ENCODE peak calls at places on chromosomes 11 and 22, in eight cellular contexts. One of them, this sample, is unnamed.

GRCh38 chr11:45736424-45736823 is 68.5 kb upstream of the SLC35C1 start:
- DNase-seq in NCI-H1417: no peak
- DNase-seq in left cardiac atrium: no peak
- DNase-seq in posterior cingulate gyrus: no peak
- DNase-seq in RPMI7951: no peak
- DNase-seq in globus pallidus: no peak
- DNase-seq in stimulated activated CD8-positive, alpha-beta memory T cell treated with anti-CD3 and anti-CD28 coated beads, Interleukin-2, amount 100 ng/mL, for 1 hour: no peak
- DNase-seq in stimulated activated CD4-positive, alpha-beta T cell treated with anti-CD3 and anti-CD28 coated beads, Interleukin-1b, Interleukin-23, amount 100 ng/mL, for 4 hours: no peak
- DNase-seq in this sample: no peak

GRCh38 chr11:57901278-57901677 is 122.4 kb upstream of the OR9Q1 start:
- DNase-seq in left cardiac atrium: no peak
- DNase-seq in posterior cingulate gyrus: no peak
- DNase-seq in RPMI7951: no peak
- DNase-seq in stimulated activated CD4-positive, alpha-beta T cell treated with anti-CD3 and anti-CD28 coated beads, Interleukin-1b, Interleukin-23, amount 100 ng/mL, for 4 hours: no peak
- DNase-seq in globus pallidus: no peak
- DNase-seq in stimulated activated CD8-positive, alpha-beta memory T cell treated with anti-CD3 and anti-CD28 coated beads, Interleukin-2, amount 100 ng/mL, for 1 hour: no peak
- DNase-seq in NCI-H1417: no peak
- DNase-seq in this sample: no peak

GRCh38 chr11:21514298-21514697 is 678.6 kb upstream of the ANO5 start:
- DNase-seq in RPMI7951: no peak
- DNase-seq in NCI-H1417: peak
- DNase-seq in stimulated activated CD4-positive, alpha-beta T cell treated with anti-CD3 and anti-CD28 coated beads, Interleukin-1b, Interleukin-23, amount 100 ng/mL, for 4 hours: no peak
- DNase-seq in globus pallidus: no peak
- DNase-seq in stimulated activated CD8-positive, alpha-beta memory T cell treated with anti-CD3 and anti-CD28 coated beads, Interleukin-2, amount 100 ng/mL, for 1 hour: no peak
- DNase-seq in posterior cingulate gyrus: no peak
- DNase-seq in left cardiac atrium: no peak
- DNase-seq in this sample: peak

GRCh38 chr22:43197271-43197941 is 10.5 kb upstream of the TTLL12 start:
- DNase-seq in stimulated activated CD8-positive, alpha-beta memory T cell treated with anti-CD3 and anti-CD28 coated beads, Interleukin-2, amount 100 ng/mL, for 1 hour: no peak
- DNase-seq in NCI-H1417: no peak
- DNase-seq in stimulated activated CD4-positive, alpha-beta T cell treated with anti-CD3 and anti-CD28 coated beads, Interleukin-1b, Interleukin-23, amount 100 ng/mL, for 4 hours: no peak
- DNase-seq in RPMI7951: peak
- DNase-seq in posterior cingulate gyrus: no peak
- DNase-seq in globus pallidus: no peak
- DNase-seq in left cardiac atrium: no peak
- DNase-seq in this sample: no peak

GRCh38 chr11:131473510-131473909 is 103.1 kb downstream of the NTM start:
- DNase-seq in NCI-H1417: no peak
- DNase-seq in globus pallidus: no peak
- DNase-seq in posterior cingulate gyrus: no peak
- DNase-seq in left cardiac atrium: no peak
- DNase-seq in RPMI7951: no peak
- DNase-seq in stimulated activated CD4-positive, alpha-beta T cell treated with anti-CD3 and anti-CD28 coated beads, Interleukin-1b, Interleukin-23, amount 100 ng/mL, for 4 hours: no peak
- DNase-seq in stimulated activated CD8-positive, alpha-beta memory T cell treated with anti-CD3 and anti-CD28 coated beads, Interleukin-2, amount 100 ng/mL, for 1 hour: no peak
- DNase-seq in this sample: no peak

GRCh38 chr11:59141191-59141590 is 1.5 kb upstream of the FAM111A start:
- DNase-seq in left cardiac atrium: no peak
- DNase-seq in stimulated activated CD8-positive, alpha-beta memory T cell treated with anti-CD3 and anti-CD28 coated beads, Interleukin-2, amount 100 ng/mL, for 1 hour: no peak
- DNase-seq in posterior cingulate gyrus: no peak
- DNase-seq in RPMI7951: no peak
- DNase-seq in stimulated activated CD4-positive, alpha-beta T cell treated with anti-CD3 and anti-CD28 coated beads, Interleukin-1b, Interleukin-23, amount 100 ng/mL, for 4 hours: no peak
- DNase-seq in globus pallidus: no peak
- DNase-seq in NCI-H1417: no peak
- DNase-seq in this sample: no peak

GRCh38 chr11:128318856-128319474 is 268.4 kb downstream of the ETS1 start:
- DNase-seq in RPMI7951: no peak
- DNase-seq in posterior cingulate gyrus: no peak
- DNase-seq in stimulated activated CD4-positive, alpha-beta T cell treated with anti-CD3 and anti-CD28 coated beads, Interleukin-1b, Interleukin-23, amount 100 ng/mL, for 4 hours: no peak
- DNase-seq in NCI-H1417: no peak
- DNase-seq in left cardiac atrium: no peak
- DNase-seq in stimulated activated CD8-positive, alpha-beta memory T cell treated with anti-CD3 and anti-CD28 coated beads, Interleukin-2, amount 100 ng/mL, for 1 hour: peak
- DNase-seq in globus pallidus: no peak
- DNase-seq in this sample: no peak

GRCh38 chr22:50531546-50532352 is 1.9 kb upstream of the TYMP start:
- DNase-seq in stimulated activated CD4-positive, alpha-beta T cell treated with anti-CD3 and anti-CD28 coated beads, Interleukin-1b, Interleukin-23, amount 100 ng/mL, for 4 hours: peak
- DNase-seq in RPMI7951: peak
- DNase-seq in globus pallidus: no peak
- DNase-seq in left cardiac atrium: peak
- DNase-seq in NCI-H1417: peak
- DNase-seq in posterior cingulate gyrus: no peak
- DNase-seq in stimulated activated CD8-positive, alpha-beta memory T cell treated with anti-CD3 and anti-CD28 coated beads, Interleukin-2, amount 100 ng/mL, for 1 hour: no peak
- DNase-seq in this sample: no peak

GRCh38 chr11:56819916-56820315 is 71.4 kb upstream of the OR9G4 start:
- DNase-seq in left cardiac atrium: no peak
- DNase-seq in NCI-H1417: no peak
- DNase-seq in stimulated activated CD4-positive, alpha-beta T cell treated with anti-CD3 and anti-CD28 coated beads, Interleukin-1b, Interleukin-23, amount 100 ng/mL, for 4 hours: no peak
- DNase-seq in stimulated activated CD8-positive, alpha-beta memory T cell treated with anti-CD3 and anti-CD28 coated beads, Interleukin-2, amount 100 ng/mL, for 1 hour: no peak
- DNase-seq in posterior cingulate gyrus: no peak
- DNase-seq in RPMI7951: no peak
- DNase-seq in globus pallidus: no peak
- DNase-seq in this sample: no peak

GRCh38 chr11:26149585-26149984 is 182.3 kb upstream of the ANO3 start:
- DNase-seq in stimulated activated CD8-positive, alpha-beta memory T cell treated with anti-CD3 and anti-CD28 coated beads, Interleukin-2, amount 100 ng/mL, for 1 hour: no peak
- DNase-seq in RPMI7951: no peak
- DNase-seq in globus pallidus: no peak
- DNase-seq in stimulated activated CD4-positive, alpha-beta T cell treated with anti-CD3 and anti-CD28 coated beads, Interleukin-1b, Interleukin-23, amount 100 ng/mL, for 4 hours: no peak
- DNase-seq in left cardiac atrium: no peak
- DNase-seq in posterior cingulate gyrus: no peak
- DNase-seq in NCI-H1417: no peak
- DNase-seq in this sample: no peak

GRCh38 chr22:32286290-32286840 is 31.2 kb upstream of the SLC5A4 start:
- DNase-seq in globus pallidus: no peak
- DNase-seq in RPMI7951: no peak
- DNase-seq in stimulated activated CD8-positive, alpha-beta memory T cell treated with anti-CD3 and anti-CD28 coated beads, Interleukin-2, amount 100 ng/mL, for 1 hour: no peak
- DNase-seq in posterior cingulate gyrus: no peak
- DNase-seq in stimulated activated CD4-positive, alpha-beta T cell treated with anti-CD3 and anti-CD28 coated beads, Interleukin-1b, Interleukin-23, amount 100 ng/mL, for 4 hours: no peak
- DNase-seq in NCI-H1417: no peak
- DNase-seq in left cardiac atrium: no peak
- DNase-seq in this sample: no peak

GRCh38 chr11:36478700-36479329 is 31.3 kb downstream of the TRAF6 start:
- DNase-seq in NCI-H1417: peak
- DNase-seq in left cardiac atrium: no peak
- DNase-seq in stimulated activated CD8-positive, alpha-beta memory T cell treated with anti-CD3 and anti-CD28 coated beads, Interleukin-2, amount 100 ng/mL, for 1 hour: no peak
- DNase-seq in posterior cingulate gyrus: no peak
- DNase-seq in globus pallidus: peak
- DNase-seq in RPMI7951: peak
- DNase-seq in stimulated activated CD4-positive, alpha-beta T cell treated with anti-CD3 and anti-CD28 coated beads, Interleukin-1b, Interleukin-23, amount 100 ng/mL, for 4 hours: no peak
- DNase-seq in this sample: peak

GRCh38 chr11:94303884-94304459 is 408 bp upstream of the IZUMO1R start:
- DNase-seq in NCI-H1417: no peak
- DNase-seq in RPMI7951: no peak
- DNase-seq in left cardiac atrium: no peak
- DNase-seq in globus pallidus: no peak
- DNase-seq in posterior cingulate gyrus: no peak
- DNase-seq in stimulated activated CD4-positive, alpha-beta T cell treated with anti-CD3 and anti-CD28 coated beads, Interleukin-1b, Interleukin-23, amount 100 ng/mL, for 4 hours: no peak
- DNase-seq in stimulated activated CD8-positive, alpha-beta memory T cell treated with anti-CD3 and anti-CD28 coated beads, Interleukin-2, amount 100 ng/mL, for 1 hour: no peak
- DNase-seq in this sample: no peak

GRCh38 chr11:134142536-134142935 is 73.7 kb downstream of the JAM3 start:
- DNase-seq in left cardiac atrium: no peak
- DNase-seq in NCI-H1417: no peak
- DNase-seq in posterior cingulate gyrus: no peak
- DNase-seq in globus pallidus: no peak
- DNase-seq in stimulated activated CD8-positive, alpha-beta memory T cell treated with anti-CD3 and anti-CD28 coated beads, Interleukin-2, amount 100 ng/mL, for 1 hour: no peak
- DNase-seq in stimulated activated CD4-positive, alpha-beta T cell treated with anti-CD3 and anti-CD28 coated beads, Interleukin-1b, Interleukin-23, amount 100 ng/mL, for 4 hours: no peak
- DNase-seq in RPMI7951: no peak
- DNase-seq in this sample: no peak

GRCh38 chr11:115916596-115916995 is 412.4 kb upstream of the CADM1 start:
- DNase-seq in stimulated activated CD4-positive, alpha-beta T cell treated with anti-CD3 and anti-CD28 coated beads, Interleukin-1b, Interleukin-23, amount 100 ng/mL, for 4 hours: no peak
- DNase-seq in left cardiac atrium: no peak
- DNase-seq in globus pallidus: no peak
- DNase-seq in stimulated activated CD8-positive, alpha-beta memory T cell treated with anti-CD3 and anti-CD28 coated beads, Interleukin-2, amount 100 ng/mL, for 1 hour: no peak
- DNase-seq in NCI-H1417: peak
- DNase-seq in RPMI7951: no peak
- DNase-seq in posterior cingulate gyrus: no peak
- DNase-seq in this sample: no peak

GRCh38 chr11:102081313-102081712 is 28.9 kb upstream of the YAP1 start:
- DNase-seq in stimulated activated CD8-positive, alpha-beta memory T cell treated with anti-CD3 and anti-CD28 coated beads, Interleukin-2, amount 100 ng/mL, for 1 hour: no peak
- DNase-seq in RPMI7951: no peak
- DNase-seq in globus pallidus: no peak
- DNase-seq in posterior cingulate gyrus: no peak
- DNase-seq in left cardiac atrium: no peak
- DNase-seq in stimulated activated CD4-positive, alpha-beta T cell treated with anti-CD3 and anti-CD28 coated beads, Interleukin-1b, Interleukin-23, amount 100 ng/mL, for 4 hours: no peak
- DNase-seq in NCI-H1417: no peak
- DNase-seq in this sample: no peak

GRCh38 chr11:67138922-67139321 is 19.9 kb downstream of the KDM2A start:
- DNase-seq in globus pallidus: no peak
- DNase-seq in left cardiac atrium: no peak
- DNase-seq in RPMI7951: no peak
- DNase-seq in stimulated activated CD4-positive, alpha-beta T cell treated with anti-CD3 and anti-CD28 coated beads, Interleukin-1b, Interleukin-23, amount 100 ng/mL, for 4 hours: no peak
- DNase-seq in NCI-H1417: no peak
- DNase-seq in stimulated activated CD8-positive, alpha-beta memory T cell treated with anti-CD3 and anti-CD28 coated beads, Interleukin-2, amount 100 ng/mL, for 1 hour: no peak
- DNase-seq in posterior cingulate gyrus: no peak
- DNase-seq in this sample: no peak

GRCh38 chr22:49850021-49850911 is 3.4 kb upstream of the ZBED4 start:
- DNase-seq in stimulated activated CD4-positive, alpha-beta T cell treated with anti-CD3 and anti-CD28 coated beads, Interleukin-1b, Interleukin-23, amount 100 ng/mL, for 4 hours: no peak
- DNase-seq in posterior cingulate gyrus: no peak
- DNase-seq in globus pallidus: no peak
- DNase-seq in left cardiac atrium: no peak
- DNase-seq in NCI-H1417: no peak
- DNase-seq in stimulated activated CD8-positive, alpha-beta memory T cell treated with anti-CD3 and anti-CD28 coated beads, Interleukin-2, amount 100 ng/mL, for 1 hour: no peak
- DNase-seq in RPMI7951: no peak
- DNase-seq in this sample: no peak

GRCh38 chr22:50526849-50527801 is 1.7 kb upstream of the SCO2 start:
- DNase-seq in globus pallidus: no peak
- DNase-seq in posterior cingulate gyrus: no peak
- DNase-seq in stimulated activated CD8-positive, alpha-beta memory T cell treated with anti-CD3 and anti-CD28 coated beads, Interleukin-2, amount 100 ng/mL, for 1 hour: no peak
- DNase-seq in stimulated activated CD4-positive, alpha-beta T cell treated with anti-CD3 and anti-CD28 coated beads, Interleukin-1b, Interleukin-23, amount 100 ng/mL, for 4 hours: no peak
- DNase-seq in NCI-H1417: peak
- DNase-seq in left cardiac atrium: peak
- DNase-seq in RPMI7951: peak
- DNase-seq in this sample: no peak

GRCh38 chr11:78213526-78214330 is 25.0 kb downstream of the USP35 start:
- DNase-seq in NCI-H1417: no peak
- DNase-seq in stimulated activated CD4-positive, alpha-beta T cell treated with anti-CD3 and anti-CD28 coated beads, Interleukin-1b, Interleukin-23, amount 100 ng/mL, for 4 hours: no peak
- DNase-seq in left cardiac atrium: no peak
- DNase-seq in globus pallidus: no peak
- DNase-seq in RPMI7951: no peak
- DNase-seq in posterior cingulate gyrus: no peak
- DNase-seq in stimulated activated CD8-positive, alpha-beta memory T cell treated with anti-CD3 and anti-CD28 coated beads, Interleukin-2, amount 100 ng/mL, for 1 hour: no peak
- DNase-seq in this sample: no peak

GRCh38 chr11:65353900-65354264 is 669 bp upstream of the TIGD3 start:
- DNase-seq in NCI-H1417: no peak
- DNase-seq in RPMI7951: no peak
- DNase-seq in globus pallidus: no peak
- DNase-seq in posterior cingulate gyrus: peak
- DNase-seq in stimulated activated CD4-positive, alpha-beta T cell treated with anti-CD3 and anti-CD28 coated beads, Interleukin-1b, Interleukin-23, amount 100 ng/mL, for 4 hours: no peak
- DNase-seq in stimulated activated CD8-positive, alpha-beta memory T cell treated with anti-CD3 and anti-CD28 coated beads, Interleukin-2, amount 100 ng/mL, for 1 hour: no peak
- DNase-seq in left cardiac atrium: no peak
- DNase-seq in this sample: no peak

GRCh38 chr11:95516786-95517185 is 272.8 kb downstream of the FAM76B start:
- DNase-seq in RPMI7951: peak
- DNase-seq in globus pallidus: no peak
- DNase-seq in left cardiac atrium: no peak
- DNase-seq in NCI-H1417: no peak
- DNase-seq in stimulated activated CD4-positive, alpha-beta T cell treated with anti-CD3 and anti-CD28 coated beads, Interleukin-1b, Interleukin-23, amount 100 ng/mL, for 4 hours: no peak
- DNase-seq in stimulated activated CD8-positive, alpha-beta memory T cell treated with anti-CD3 and anti-CD28 coated beads, Interleukin-2, amount 100 ng/mL, for 1 hour: no peak
- DNase-seq in posterior cingulate gyrus: no peak
- DNase-seq in this sample: no peak

GRCh38 chr22:23527971-23528740 is 51.9 kb downstream of the IGLL1 start:
- DNase-seq in stimulated activated CD8-positive, alpha-beta memory T cell treated with anti-CD3 and anti-CD28 coated beads, Interleukin-2, amount 100 ng/mL, for 1 hour: no peak
- DNase-seq in NCI-H1417: no peak
- DNase-seq in stimulated activated CD4-positive, alpha-beta T cell treated with anti-CD3 and anti-CD28 coated beads, Interleukin-1b, Interleukin-23, amount 100 ng/mL, for 4 hours: no peak
- DNase-seq in posterior cingulate gyrus: no peak
- DNase-seq in globus pallidus: peak
- DNase-seq in RPMI7951: no peak
- DNase-seq in left cardiac atrium: no peak
- DNase-seq in this sample: no peak